ENCODE peak calls at places on chromosomes 13 and 19, in four cellular contexts. One of them, this sample, is unnamed. For H3K36me3, the result is how much of the 10 kb centered on the place peaks cover.

GRCh38 chr13:112761701-112762689 is 72.2 kb downstream of the ATP11A start:
- DNase-seq in IMR-90: peak
- DNase-seq in prostate gland: no peak
- DNase-seq in CD8-positive, alpha-beta memory T cell: no peak
- DNase-seq in this sample: peak

GRCh38 chr13:32330438-32330837 is 15.1 kb downstream of the BRCA2 start:
- DNase-seq in CD8-positive, alpha-beta memory T cell: no peak
- DNase-seq in IMR-90: peak
- DNase-seq in prostate gland: no peak
- DNase-seq in this sample: no peak

GRCh38 chr13:105759467-105759866 is 776.0 kb downstream of the EFNB2 start:
- DNase-seq in CD8-positive, alpha-beta memory T cell: no peak
- DNase-seq in prostate gland: no peak
- DNase-seq in IMR-90: no peak
- DNase-seq in this sample: no peak

GRCh38 chr19:3154957-3155736 is 19.3 kb downstream of the GNA15 start:
- DNase-seq in CD8-positive, alpha-beta memory T cell: peak
- DNase-seq in prostate gland: peak
- DNase-seq in IMR-90: peak
- DNase-seq in this sample: peak

GRCh38 chr19:35150445-35150844 is 4.1 kb upstream of the FXYD5 start:
- DNase-seq in prostate gland: no peak
- DNase-seq in CD8-positive, alpha-beta memory T cell: no peak
- DNase-seq in IMR-90: no peak
- DNase-seq in this sample: no peak

GRCh38 chr19:18399008-18399407 is 1.6 kb upstream of the LRRC25 start:
- DNase-seq in CD8-positive, alpha-beta memory T cell: no peak
- DNase-seq in IMR-90: peak
- DNase-seq in prostate gland: peak
- DNase-seq in this sample: peak

GRCh38 chr19:403221-404036 is 5.5 kb downstream of the C2CD4C start:
- DNase-seq in prostate gland: no peak
- DNase-seq in CD8-positive, alpha-beta memory T cell: no peak
- DNase-seq in IMR-90: no peak
- DNase-seq in this sample: no peak

GRCh38 chr13:36712785-36713184 is 39.0 kb downstream of the SERTM1 start:
- DNase-seq in IMR-90: peak
- DNase-seq in prostate gland: no peak
- DNase-seq in CD8-positive, alpha-beta memory T cell: no peak
- DNase-seq in this sample: no peak

GRCh38 chr13:99080131-99080530 is 102.3 kb upstream of the DOCK9 start:
- DNase-seq in IMR-90: no peak
- DNase-seq in CD8-positive, alpha-beta memory T cell: no peak
- DNase-seq in prostate gland: no peak
- DNase-seq in this sample: no peak

GRCh38 chr19:40089462-40089861 is 1.3 kb downstream of the ZNF780A start:
- DNase-seq in prostate gland: no peak
- DNase-seq in IMR-90: peak
- DNase-seq in CD8-positive, alpha-beta memory T cell: peak
- DNase-seq in this sample: peak

GRCh38 chr19:40219721-40220276 is 1.6 kb upstream of the TTC9B start:
- DNase-seq in CD8-positive, alpha-beta memory T cell: no peak
- DNase-seq in prostate gland: no peak
- DNase-seq in IMR-90: peak
- DNase-seq in this sample: no peak

GRCh38 chr19:38834104-38834490 is 2.5 kb upstream of the ECH1 start:
- DNase-seq in IMR-90: peak
- DNase-seq in CD8-positive, alpha-beta memory T cell: no peak
- DNase-seq in prostate gland: no peak
- DNase-seq in this sample: no peak

GRCh38 chr19:1516395-1516753 is 3.6 kb upstream of the ADAMTSL5 start:
- DNase-seq in CD8-positive, alpha-beta memory T cell: no peak
- DNase-seq in IMR-90: no peak
- DNase-seq in prostate gland: no peak
- DNase-seq in this sample: no peak

GRCh38 chr13:49754146-49754545 is 38.3 kb downstream of the KPNA3 start:
- DNase-seq in CD8-positive, alpha-beta memory T cell: no peak
- DNase-seq in prostate gland: no peak
- DNase-seq in IMR-90: no peak
- DNase-seq in this sample: no peak

GRCh38 chr19:49223472-49223871 is 65.9 kb downstream of the TRPM4 start:
- DNase-seq in prostate gland: no peak
- DNase-seq in CD8-positive, alpha-beta memory T cell: no peak
- DNase-seq in IMR-90: no peak
- DNase-seq in this sample: no peak

GRCh38 chr13:39688699-39689405 is 33.4 kb downstream of the COG6 start:
- DNase-seq in IMR-90: peak
- DNase-seq in CD8-positive, alpha-beta memory T cell: no peak
- DNase-seq in prostate gland: no peak
- DNase-seq in this sample: no peak

GRCh38 chr13:93624371-93624777 is 397.8 kb downstream of the GPC6 start:
- DNase-seq in CD8-positive, alpha-beta memory T cell: no peak
- DNase-seq in IMR-90: no peak
- DNase-seq in prostate gland: no peak
- DNase-seq in this sample: no peak

GRCh38 chr19:9061879-9062278 is 25.0 kb upstream of the OR1M1 start:
- DNase-seq in prostate gland: no peak
- DNase-seq in IMR-90: no peak
- DNase-seq in CD8-positive, alpha-beta memory T cell: no peak
- DNase-seq in this sample: no peak

GRCh38 chr13:34070006-34070405 is 252.1 kb downstream of the RFC3 start:
- DNase-seq in prostate gland: no peak
- DNase-seq in CD8-positive, alpha-beta memory T cell: no peak
- DNase-seq in IMR-90: peak
- DNase-seq in this sample: no peak

GRCh38 chr13:22454586-22454985 is 726.2 kb upstream of the SGCG start:
- DNase-seq in prostate gland: no peak
- DNase-seq in CD8-positive, alpha-beta memory T cell: no peak
- DNase-seq in IMR-90: no peak
- DNase-seq in this sample: no peak

GRCh38 chr19:18655173-18655844 is 18.5 kb downstream of the KLHL26 start:
- DNase-seq in prostate gland: no peak
- DNase-seq in CD8-positive, alpha-beta memory T cell: no peak
- DNase-seq in IMR-90: no peak
- DNase-seq in this sample: no peak

GRCh38 chr13:30907167-30907761 is 1.2 kb downstream of the MEDAG start:
- DNase-seq in prostate gland: no peak
- DNase-seq in IMR-90: peak
- DNase-seq in CD8-positive, alpha-beta memory T cell: no peak
- DNase-seq in this sample: peak

GRCh38 chr19:1251503-1252220 is 3.3 kb downstream of the MIDN start:
- DNase-seq in prostate gland: peak
- DNase-seq in IMR-90: no peak
- DNase-seq in CD8-positive, alpha-beta memory T cell: peak
- DNase-seq in this sample: peak

GRCh38 chr13:19644947-19645439 is 11.5 kb downstream of the MPHOSPH8 start:
- DNase-seq in CD8-positive, alpha-beta memory T cell: no peak
- DNase-seq in IMR-90: no peak
- DNase-seq in prostate gland: no peak
- DNase-seq in this sample: no peak
- H3K36me3 ChIP-seq in CD8-positive, alpha-beta memory T cell: under half
- H3K36me3 ChIP-seq in IMR-90: under half
- H3K36me3 ChIP-seq in prostate gland: under half
- H3K36me3 ChIP-seq in this sample: under half

GRCh38 chr19:16084067-16084685 is 7.9 kb downstream of the TPM4 start:
- DNase-seq in CD8-positive, alpha-beta memory T cell: no peak
- DNase-seq in IMR-90: no peak
- DNase-seq in prostate gland: no peak
- DNase-seq in this sample: no peak

GRCh38 chr19:16088351-16088984 is 12.2 kb downstream of the TPM4 start:
- DNase-seq in IMR-90: no peak
- DNase-seq in prostate gland: peak
- DNase-seq in CD8-positive, alpha-beta memory T cell: no peak
- DNase-seq in this sample: no peak

GRCh38 chr19:16087940-16088339 is 11.6 kb downstream of the TPM4 start:
- DNase-seq in CD8-positive, alpha-beta memory T cell: no peak
- DNase-seq in prostate gland: peak
- DNase-seq in IMR-90: no peak
- DNase-seq in this sample: no peak

GRCh38 chr19:16088985-16089846 is 12.9 kb downstream of the TPM4 start:
- DNase-seq in prostate gland: no peak
- DNase-seq in IMR-90: no peak
- DNase-seq in CD8-positive, alpha-beta memory T cell: no peak
- DNase-seq in this sample: no peak

GRCh38 chr19:16085115-16085514 is 8.8 kb downstream of the TPM4 start:
- DNase-seq in CD8-positive, alpha-beta memory T cell: no peak
- DNase-seq in IMR-90: peak
- DNase-seq in prostate gland: no peak
- DNase-seq in this sample: no peak
- H3K36me3 ChIP-seq in CD8-positive, alpha-beta memory T cell: half or more
- H3K36me3 ChIP-seq in IMR-90: half or more
- H3K36me3 ChIP-seq in prostate gland: under half
- H3K36me3 ChIP-seq in this sample: under half

GRCh38 chr19:11020423-11020822 is 59.6 kb downstream of the SMARCA4 start:
- DNase-seq in CD8-positive, alpha-beta memory T cell: no peak
- DNase-seq in IMR-90: no peak
- DNase-seq in prostate gland: no peak
- DNase-seq in this sample: no peak

GRCh38 chr19:11020982-11021759 is 60.3 kb downstream of the SMARCA4 start:
- DNase-seq in prostate gland: no peak
- DNase-seq in IMR-90: no peak
- DNase-seq in CD8-positive, alpha-beta memory T cell: no peak
- DNase-seq in this sample: no peak

GRCh38 chr19:11019824-11020223 is 59.0 kb downstream of the SMARCA4 start:
- DNase-seq in prostate gland: no peak
- DNase-seq in CD8-positive, alpha-beta memory T cell: no peak
- DNase-seq in IMR-90: no peak
- DNase-seq in this sample: no peak

GRCh38 chr19:11023016-11023415 is 62.2 kb downstream of the SMARCA4 start:
- DNase-seq in prostate gland: no peak
- DNase-seq in CD8-positive, alpha-beta memory T cell: no peak
- DNase-seq in IMR-90: no peak
- DNase-seq in this sample: no peak

GRCh38 chr19:11021760-11022144 is 60.9 kb downstream of the SMARCA4 start:
- DNase-seq in prostate gland: no peak
- DNase-seq in IMR-90: no peak
- DNase-seq in CD8-positive, alpha-beta memory T cell: no peak
- DNase-seq in this sample: no peak
- H3K36me3 ChIP-seq in prostate gland: under half
- H3K36me3 ChIP-seq in IMR-90: half or more
- H3K36me3 ChIP-seq in CD8-positive, alpha-beta memory T cell: under half
- H3K36me3 ChIP-seq in this sample: half or more

GRCh38 chr19:46723471-46723870 is 6.6 kb upstream of the PRKD2 start:
- DNase-seq in IMR-90: no peak
- DNase-seq in prostate gland: no peak
- DNase-seq in CD8-positive, alpha-beta memory T cell: no peak
- DNase-seq in this sample: no peak

GRCh38 chr19:46722004-46722380 is 5.1 kb upstream of the PRKD2 start:
- DNase-seq in IMR-90: no peak
- DNase-seq in CD8-positive, alpha-beta memory T cell: no peak
- DNase-seq in prostate gland: no peak
- DNase-seq in this sample: no peak

GRCh38 chr19:46723023-46723461 is 6.1 kb upstream of the PRKD2 start:
- DNase-seq in CD8-positive, alpha-beta memory T cell: no peak
- DNase-seq in IMR-90: no peak
- DNase-seq in prostate gland: no peak
- DNase-seq in this sample: no peak

GRCh38 chr19:46721269-46722003 is 4.5 kb upstream of the PRKD2 start:
- DNase-seq in IMR-90: no peak
- DNase-seq in prostate gland: no peak
- DNase-seq in CD8-positive, alpha-beta memory T cell: no peak
- DNase-seq in this sample: no peak

GRCh38 chr19:46722421-46723022 is 5.6 kb upstream of the PRKD2 start:
- DNase-seq in prostate gland: no peak
- DNase-seq in CD8-positive, alpha-beta memory T cell: no peak
- DNase-seq in IMR-90: no peak
- DNase-seq in this sample: no peak
- H3K36me3 ChIP-seq in prostate gland: under half
- H3K36me3 ChIP-seq in CD8-positive, alpha-beta memory T cell: under half
- H3K36me3 ChIP-seq in IMR-90: half or more
- H3K36me3 ChIP-seq in this sample: half or more

GRCh38 chr19:37348060-37348459 is 22.8 kb upstream of the ZNF527 start:
- DNase-seq in CD8-positive, alpha-beta memory T cell: no peak
- DNase-seq in prostate gland: no peak
- DNase-seq in IMR-90: no peak
- DNase-seq in this sample: no peak
- H3K36me3 ChIP-seq in CD8-positive, alpha-beta memory T cell: under half
- H3K36me3 ChIP-seq in prostate gland: under half
- H3K36me3 ChIP-seq in IMR-90: under half
- H3K36me3 ChIP-seq in this sample: under half

GRCh38 chr19:12806242-12807131 is at the start of gene RNASEH2A:
- DNase-seq in CD8-positive, alpha-beta memory T cell: peak
- DNase-seq in IMR-90: peak
- DNase-seq in prostate gland: peak
- DNase-seq in this sample: peak
- H3K36me3 ChIP-seq in CD8-positive, alpha-beta memory T cell: under half
- H3K36me3 ChIP-seq in IMR-90: under half
- H3K36me3 ChIP-seq in prostate gland: under half
- H3K36me3 ChIP-seq in this sample: under half